ENCODE peak calls at places on chromosomes 16 and 17, in four cellular contexts. F is testis, C is mucosa of gallbladder, B is AG20443. J is an unnamed sample.

GRCh38 chr16:51374346-51374745 is 223.3 kb upstream of the SALL1 start:
- DNase-seq in B (peak), F (no peak), C (no peak), J (no peak)

GRCh38 chr16:64540449-64540848 is 581.4 kb downstream of the CDH11 start:
- DNase-seq in F (no peak), B (no peak), C (no peak), J (no peak)

GRCh38 chr16:15966420-15967222 is 17.2 kb downstream of the ABCC1 start:
- DNase-seq in B (peak), F (no peak), C (no peak), J (peak)

GRCh38 chr17:35286120-35286781 is 43.4 kb downstream of the SLFN5 start:
- DNase-seq in C (no peak), B (no peak), F (no peak), J (no peak)

GRCh38 chr16:30472328-30472942 is at the start of gene ITGAL:
- DNase-seq in C (peak), F (peak), B (no peak), J (peak)

GRCh38 chr17:74633261-74633783 is 9.8 kb upstream of the CD300E start:
- DNase-seq in B (no peak), C (no peak), F (no peak), J (no peak)

GRCh38 chr17:15648384-15648783 is 28.9 kb upstream of the FBXW10B start:
- DNase-seq in F (no peak), B (no peak), C (no peak), J (peak)

GRCh38 chr17:79633154-79633553 is 22.3 kb upstream of the RBFOX3 start:
- DNase-seq in B (no peak), C (no peak), F (peak), J (no peak)

GRCh38 chr17:48795444-48796162 is 21.4 kb downstream of the TTLL6 start:
- DNase-seq in F (no peak), B (peak), C (peak), J (no peak)

GRCh38 chr16:85125570-85126382 is 13.5 kb upstream of the CIBAR2 start:
- DNase-seq in F (no peak), C (no peak), B (no peak), J (no peak)

GRCh38 chr16:57884655-57885133 is 82.4 kb upstream of the KIFC3 start:
- DNase-seq in F (no peak), C (no peak), B (peak), J (no peak)

GRCh38 chr16:68351991-68352431 is 41.2 kb downstream of the PRMT7 start:
- DNase-seq in F (no peak), B (no peak), C (peak), J (no peak)

GRCh38 chr16:1745900-1746692 is 25.2 kb downstream of the NME3 start:
- DNase-seq in C (no peak), F (no peak), B (no peak), J (no peak)

J was measured in adrenal gland.